ENCODE peak calls at places on chromosome 3, in nine cellular contexts. Y is heart left ventricle, F is lower lobe of right lung, S is right cardiac atrium, K is HepG2, G is Peyer's patch, C is GM23248, D is right atrium auricular region, H is body of pancreas. O is an unnamed sample. For H3K4me1, the result is how much of the 10 kb centered on the place peaks cover.

GRCh38 chr3:16484216-16484615 is 29.3 kb downstream of the RFTN1 start:
- DNase-seq in Y (no peak), F (no peak), S (no peak), K (no peak), G (no peak), C (peak), D (no peak), H (peak), O (no peak)

GRCh38 chr3:15858547-15859506 is 61.0 kb upstream of the ANKRD28 start:
- DNase-seq in Y (peak), F (peak), S (peak), K (peak), G (peak), C (peak), D (no peak), H (peak), O (peak)

GRCh38 chr3:97950360-97950759 is 21.9 kb downstream of the RIOX2 start:
- DNase-seq in Y (no peak), F (no peak), S (no peak), K (no peak), G (no peak), C (no peak), D (no peak), H (no peak), O (no peak)

GRCh38 chr3:48187579-48188265 is 495 bp downstream of the CDC25A start:
- DNase-seq in Y (peak), F (peak), S (peak), K (no peak), G (peak), C (no peak), D (no peak), H (no peak), O (no peak)

GRCh38 chr3:129911261-129911861 is 17.9 kb upstream of the TMCC1 start:
- DNase-seq in Y (no peak), F (no peak), S (no peak), K (no peak), G (no peak), C (no peak), D (no peak), H (no peak), O (no peak)

GRCh38 chr3:121545049-121545563 is 682 bp downstream of the POLQ start:
- DNase-seq in Y (no peak), F (no peak), S (no peak), K (no peak), G (no peak), C (peak), D (no peak), H (no peak), O (no peak)

GRCh38 chr3:18725668-18726407 is 300.7 kb upstream of the SATB1 start:
- DNase-seq in Y (no peak), F (no peak), S (no peak), K (no peak), G (no peak), C (no peak), D (no peak), H (no peak), O (peak)

GRCh38 chr3:46228259-46229222 is 13.7 kb upstream of the CCR3 start:
- DNase-seq in Y (no peak), F (no peak), S (no peak), K (no peak), G (no peak), C (peak), D (no peak), H (no peak), O (no peak)

GRCh38 chr3:197554562-197555280 is 1.0 kb downstream of the BDH1 start:
- DNase-seq in Y (peak), F (peak), S (peak), K (no peak), G (peak), C (peak), D (peak), H (peak), O (peak)

GRCh38 chr3:28668377-28668721 is 319.7 kb upstream of the AZI2 start:
- DNase-seq in Y (no peak), F (no peak), S (no peak), K (no peak), G (no peak), C (no peak), D (no peak), H (no peak), O (no peak)

GRCh38 chr3:56294316-56294715 is 174.0 kb downstream of the ERC2 start:
- DNase-seq in Y (no peak), F (no peak), S (no peak), K (no peak), G (no peak), C (no peak), D (no peak), H (no peak), O (no peak)

GRCh38 chr3:35383216-35383615 is 256.1 kb upstream of the ARPP21 start:
- DNase-seq in Y (no peak), F (no peak), S (no peak), K (no peak), G (no peak), C (no peak), D (no peak), H (no peak), O (no peak)

GRCh38 chr3:33439421-33440327 is 531 bp downstream of the UBP1 start:
- DNase-seq in Y (peak), F (peak), S (peak), K (peak), G (peak), C (peak), D (peak), H (peak), O (peak)

GRCh38 chr3:108486910-108487309 is 23.5 kb downstream of the MYH15 start:
- DNase-seq in Y (no peak), F (no peak), S (peak), K (no peak), G (no peak), C (peak), D (no peak), H (no peak), O (no peak)

GRCh38 chr3:107627962-107628542 is 105.3 kb downstream of the BBX start:
- DNase-seq in Y (no peak), F (no peak), S (no peak), K (no peak), G (no peak), C (peak), D (no peak), H (no peak), O (no peak)

GRCh38 chr3:28745904-28746617 is 397.4 kb upstream of the AZI2 start:
- DNase-seq in Y (no peak), F (no peak), S (no peak), K (no peak), G (no peak), C (peak), D (no peak), H (no peak), O (no peak)

GRCh38 chr3:98824256-98824655 is 61.1 kb downstream of the ST3GAL6 start:
- DNase-seq in Y (no peak), F (no peak), S (no peak), K (no peak), G (no peak), C (no peak), D (no peak), H (no peak), O (no peak)

GRCh38 chr3:157131861-157132260 is 28.1 kb downstream of the CCNL1 start:
- DNase-seq in Y (no peak), F (no peak), S (no peak), K (no peak), G (no peak), C (peak), D (no peak), H (no peak), O (no peak)

GRCh38 chr3:78101363-78101762 is 1061.5 kb downstream of the ROBO2 start:
- DNase-seq in Y (no peak), F (no peak), S (no peak), K (no peak), G (no peak), C (peak), D (no peak), H (no peak), O (no peak)

GRCh38 chr3:106208266-106208665 is 339.5 kb upstream of the CBLB start:
- DNase-seq in Y (no peak), F (no peak), S (no peak), K (no peak), G (no peak), C (peak), D (no peak), H (no peak), O (no peak)

GRCh38 chr3:111859061-111859973 is at the start of gene PHLDB2:
- DNase-seq in Y (peak), F (peak), S (peak), K (peak), G (peak), C (peak), D (peak), H (peak), O (peak)

GRCh38 chr3:171753665-171754408 is 56.4 kb downstream of the PLD1 start:
- DNase-seq in Y (no peak), F (no peak), S (no peak), K (no peak), G (no peak), C (peak), D (no peak), H (no peak), O (no peak)

GRCh38 chr3:170128977-170129431 is 52.5 kb downstream of the PHC3 start:
- DNase-seq in Y (no peak), F (no peak), S (no peak), K (no peak), G (no peak), C (peak), D (no peak), H (no peak), O (no peak)

GRCh38 chr3:46024131-46024530 is 3.2 kb downstream of the XCR1 start:
- DNase-seq in Y (no peak), F (no peak), S (no peak), K (no peak), G (no peak), C (peak), D (no peak), H (no peak), O (no peak)

GRCh38 chr3:105505167-105505566 is 138.5 kb downstream of the ALCAM start:
- DNase-seq in Y (no peak), F (no peak), S (no peak), K (no peak), G (no peak), C (no peak), D (no peak), H (no peak), O (no peak)

GRCh38 chr3:99656606-99657005 is 18.2 kb downstream of the COL8A1 start:
- DNase-seq in Y (no peak), F (no peak), S (no peak), K (no peak), G (no peak), C (peak), D (no peak), H (no peak), O (no peak)

GRCh38 chr3:83734656-83735055 is 1224.1 kb upstream of the CADM2 start:
- DNase-seq in Y (no peak), F (no peak), S (no peak), K (no peak), G (no peak), C (no peak), D (no peak), H (no peak), O (no peak)

GRCh38 chr3:56835626-56836025 is 33.9 kb upstream of the ARHGEF3 start:
- DNase-seq in Y (no peak), F (no peak), S (no peak), K (no peak), G (no peak), C (peak), D (no peak), H (no peak), O (no peak)

GRCh38 chr3:103991461-103992115 is 1375.1 kb upstream of the ALCAM start:
- DNase-seq in Y (no peak), F (no peak), S (no peak), K (no peak), G (no peak), C (peak), D (no peak), H (no peak), O (no peak)

GRCh38 chr3:168157301-168157700 is 61.6 kb upstream of the GOLIM4 start:
- DNase-seq in Y (no peak), F (no peak), S (no peak), K (no peak), G (no peak), C (no peak), D (no peak), H (no peak), O (no peak)

GRCh38 chr3:112803472-112803871 is 43.2 kb downstream of the CD200R1L start:
- DNase-seq in Y (no peak), F (no peak), S (no peak), K (no peak), G (no peak), C (no peak), D (no peak), H (no peak), O (no peak)

GRCh38 chr3:196320110-196320509 is 2.1 kb upstream of the DYNLT2B start:
- DNase-seq in Y (no peak), F (peak), S (no peak), K (no peak), G (no peak), C (no peak), D (no peak), H (no peak), O (no peak)

GRCh38 chr3:197256836-197257444 is 41.5 kb downstream of the DLG1 start:
- DNase-seq in Y (no peak), F (no peak), S (no peak), K (peak), G (no peak), C (peak), D (no peak), H (peak), O (peak)

GRCh38 chr3:161273589-161274218 is 52.6 kb downstream of the NMD3 start:
- DNase-seq in Y (no peak), F (no peak), S (no peak), K (peak), G (no peak), C (peak), D (no peak), H (peak), O (no peak)

GRCh38 chr3:11323827-11324226 is 51.6 kb downstream of the ATG7 start:
- DNase-seq in Y (no peak), F (no peak), S (no peak), K (no peak), G (no peak), C (peak), D (no peak), H (no peak), O (no peak)

GRCh38 chr3:112289011-112289410 is 5.0 kb downstream of the SLC9C1 start:
- DNase-seq in Y (no peak), F (no peak), S (no peak), K (no peak), G (no peak), C (no peak), D (no peak), H (no peak), O (no peak)

GRCh38 chr3:45923755-45924154 is 19.5 kb upstream of the CXCR6 start:
- DNase-seq in Y (no peak), F (no peak), S (no peak), K (no peak), G (no peak), C (peak), D (no peak), H (no peak), O (no peak)

GRCh38 chr3:100902572-100902971 is 90.6 kb downstream of the ABI3BP start:
- DNase-seq in Y (no peak), F (no peak), S (no peak), K (no peak), G (no peak), C (peak), D (no peak), H (no peak), O (no peak)

GRCh38 chr3:126985143-126985985 is 2.4 kb downstream of the PLXNA1 start:
- DNase-seq in Y (no peak), F (no peak), S (peak), K (no peak), G (no peak), C (no peak), D (no peak), H (no peak), O (no peak)

GRCh38 chr3:126988451-126989021 is 5.6 kb downstream of the PLXNA1 start:
- DNase-seq in Y (no peak), F (no peak), S (peak), K (no peak), G (no peak), C (no peak), D (no peak), H (no peak), O (no peak)

GRCh38 chr3:126986001-126986400 is 3.1 kb downstream of the PLXNA1 start:
- DNase-seq in Y (no peak), F (no peak), S (peak), K (no peak), G (no peak), C (peak), D (no peak), H (peak), O (no peak)

GRCh38 chr3:126987596-126987995 is 4.7 kb downstream of the PLXNA1 start:
- DNase-seq in Y (no peak), F (no peak), S (peak), K (no peak), G (no peak), C (no peak), D (no peak), H (no peak), O (no peak)

GRCh38 chr3:126987129-126987528 is 4.2 kb downstream of the PLXNA1 start:
- DNase-seq in Y (no peak), F (no peak), S (peak), K (no peak), G (no peak), C (no peak), D (no peak), H (no peak), O (no peak)
- H3K4me1 ChIP-seq in Y (under half), F (under half), S (under half), K (under half), G (under half), C (under half), D (half or more), H (under half), O (under half)

GRCh38 chr3:192246847-192247520 is 480.4 kb downstream of the FGF12 start:
- DNase-seq in Y (no peak), F (no peak), S (no peak), K (no peak), G (no peak), C (no peak), D (no peak), H (no peak), O (no peak)
- H3K27ac ChIP-seq in Y (no peak), F (no peak), S (no peak), K (no peak), G (no peak), C (no peak), D (no peak), H (no peak), O (no peak)

DNA sequence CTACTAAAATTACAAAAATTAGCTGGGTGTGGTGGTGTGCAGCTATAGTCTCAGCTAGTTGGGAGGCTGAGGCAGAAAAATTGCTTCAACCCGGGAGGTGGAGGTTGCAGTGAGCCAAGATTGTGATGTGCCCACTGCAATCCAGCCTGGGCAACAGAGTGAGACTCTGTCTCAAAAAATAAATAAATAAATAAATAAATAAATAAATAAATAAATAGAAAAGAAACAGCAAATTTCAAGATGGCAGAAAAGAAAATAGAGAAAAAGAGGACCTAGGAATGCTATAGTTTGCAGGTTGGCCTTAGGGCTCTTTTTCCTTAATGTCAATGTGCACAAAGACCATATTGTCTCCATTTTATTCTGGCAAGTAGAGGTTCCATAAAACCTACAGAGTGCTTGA is 28.2 kb downstream of the IQCF6 start:
- DNase-seq in Y (no peak), F (no peak), S (no peak), K (no peak), G (no peak), C (no peak), D (no peak), H (no peak), O (no peak)
- H3K4me1 ChIP-seq in Y (under half), F (under half), S (under half), K (under half), G (under half), C (under half), D (under half), H (under half), O (under half)

GRCh38 chr3:68162644-68163043 is 508.2 kb upstream of the SUCLG2 start:
- DNase-seq in Y (no peak), F (no peak), S (no peak), K (no peak), G (no peak), C (no peak), D (no peak), H (no peak), O (no peak)
- H3K27ac ChIP-seq in Y (no peak), F (no peak), S (no peak), K (no peak), G (no peak), C (no peak), D (no peak), H (no peak), O (no peak)

GRCh38 chr3:37590328-37591079 is 271.2 kb upstream of the CTDSPL start:
- DNase-seq in Y (no peak), F (no peak), S (peak), K (no peak), G (no peak), C (peak), D (peak), H (peak), O (no peak)
- H3K4me1 ChIP-seq in Y (under half), F (under half), S (under half), K (under half), G (under half), C (under half), D (under half), H (under half), O (under half)

GRCh38 chr3:71462586-71462985 is 120.9 kb downstream of the FOXP1 start:
- DNase-seq in Y (no peak), F (no peak), S (no peak), K (no peak), G (no peak), C (peak), D (no peak), H (no peak), O (no peak)

GRCh38 chr3:71464613-71465012 is 118.9 kb downstream of the FOXP1 start:
- DNase-seq in Y (no peak), F (no peak), S (no peak), K (no peak), G (no peak), C (no peak), D (no peak), H (no peak), O (no peak)

GRCh38 chr3:71463622-71464021 is 119.9 kb downstream of the FOXP1 start:
- DNase-seq in Y (no peak), F (no peak), S (no peak), K (no peak), G (no peak), C (no peak), D (no peak), H (no peak), O (no peak)

GRCh38 chr3:71461098-71461497 is 122.4 kb downstream of the FOXP1 start:
- DNase-seq in Y (no peak), F (no peak), S (no peak), K (no peak), G (no peak), C (no peak), D (no peak), H (no peak), O (no peak)

GRCh38 chr3:71461749-71462483 is 121.6 kb downstream of the FOXP1 start:
- DNase-seq in Y (no peak), F (no peak), S (no peak), K (no peak), G (no peak), C (peak), D (no peak), H (no peak), O (peak)
- H3K27ac ChIP-seq in Y (no peak), F (no peak), S (no peak), K (no peak), G (no peak), C (no peak), D (no peak), H (no peak), O (peak)

GRCh38 chr3:194871143-194871863 is 185.6 kb downstream of the FAM43A start:
- DNase-seq in Y (peak), F (peak), S (peak), K (no peak), G (peak), C (peak), D (no peak), H (peak), O (no peak)
- H3K4me1 ChIP-seq in Y (under half), F (under half), S (under half), K (under half), G (under half), C (under half), D (under half), H (under half), O (under half)

GRCh38 chr3:40397129-40397528 is 10.1 kb downstream of the ENTPD3 start:
- DNase-seq in Y (no peak), F (no peak), S (no peak), K (no peak), G (no peak), C (no peak), D (no peak), H (no peak), O (no peak)

GRCh38 chr3:40398346-40398745 is 11.4 kb downstream of the ENTPD3 start:
- DNase-seq in Y (no peak), F (no peak), S (no peak), K (peak), G (no peak), C (no peak), D (no peak), H (peak), O (no peak)

GRCh38 chr3:40396406-40396805 is 9.4 kb downstream of the ENTPD3 start:
- DNase-seq in Y (no peak), F (no peak), S (no peak), K (no peak), G (no peak), C (no peak), D (no peak), H (no peak), O (no peak)

GRCh38 chr3:40397912-40398311 is 10.9 kb downstream of the ENTPD3 start:
- DNase-seq in Y (no peak), F (no peak), S (no peak), K (no peak), G (no peak), C (no peak), D (no peak), H (no peak), O (no peak)
- H3K27ac ChIP-seq in Y (no peak), F (no peak), S (no peak), K (peak), G (no peak), C (no peak), D (no peak), H (peak), O (no peak)

DNA sequence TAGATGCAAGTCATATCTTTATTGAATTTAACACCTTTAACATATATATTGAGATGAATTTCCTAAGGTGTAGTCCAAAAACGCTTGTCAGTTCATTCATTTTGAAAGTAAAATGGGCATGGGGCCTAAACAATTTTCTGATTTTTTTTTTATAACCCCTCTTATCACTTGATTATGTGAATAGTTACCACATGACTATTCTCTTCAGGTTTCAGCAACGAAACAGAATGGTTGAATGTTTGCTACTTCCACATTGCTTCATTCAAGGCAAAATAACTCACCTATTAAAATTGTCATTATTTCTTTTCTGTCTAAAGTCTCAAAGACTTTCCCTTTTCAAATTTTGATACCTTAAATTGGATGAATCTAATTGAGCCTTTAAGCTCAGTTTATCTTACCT is 96.4 kb downstream of the MBNL1 start:
- DNase-seq in Y (no peak), F (no peak), S (no peak), K (no peak), G (no peak), C (no peak), D (no peak), H (no peak), O (no peak)
- H3K4me1 ChIP-seq in Y (under half), F (under half), S (under half), K (under half), G (under half), C (under half), D (half or more), H (under half), O (under half)

O was measured in CD4-positive, CD25-positive, alpha-beta regulatory T cell.